ENCODE peak calls at places on chromosomes 7 and 10, in eight cellular contexts. C, R, J, G, V, Y, W and U are unnamed samples.
A peak's percentile ranks its signal among the peaks of the same experiment; 100 is the strongest.

GRCh38 chr10:131811239-131812011 is 89.4 kb upstream of the PPP2R2D start:
- DNase-seq in C (no peak), R (no peak), J (no peak), G (no peak), V (no peak), Y (no peak), W (no peak), U (no peak)

GRCh38 chr7:72546586-72546985 is 134.4 kb upstream of the CALN1 start:
- DNase-seq in C (no peak), R (no peak), J (no peak), G (no peak), V (no peak), Y (no peak), W (no peak), U (no peak)

GRCh38 chr10:58807631-58808024 is 295.0 kb downstream of the BICC1 start:
- DNase-seq in C (no peak), R (peak; percentile 32), J (no peak), G (no peak), V (no peak), Y (no peak), W (no peak), U (peak; percentile 30)

GRCh38 chr10:57314046-57314445 is 953.0 kb upstream of the ZWINT start:
- DNase-seq in C (no peak), R (no peak), J (no peak), G (no peak), V (no peak), Y (no peak), W (no peak), U (no peak)

GRCh38 chr10:6843477-6843876 is 263.4 kb upstream of the PRKCQ start:
- DNase-seq in C (no peak), R (no peak), J (peak; percentile 28), G (no peak), V (no peak), Y (no peak), W (no peak), U (no peak)

GRCh38 chr10:6218692-6219493 is 16.2 kb downstream of the PFKFB3 start:
- DNase-seq in C (peak; percentile 48), R (peak; percentile 74), J (peak; percentile 99), G (no peak), V (no peak), Y (no peak), W (no peak), U (no peak)

GRCh38 chr7:129423700-129424410 is 10.4 kb upstream of the STRIP2 start:
- DNase-seq in C (no peak), R (peak; percentile 10), J (peak; percentile 37), G (no peak), V (no peak), Y (peak; percentile 38), W (no peak), U (no peak)

GRCh38 chr7:118104812-118105441 is 79.0 kb upstream of the LSM8 start:
- DNase-seq in C (peak; percentile 19), R (peak; percentile 19), J (peak; percentile 68), G (no peak), V (no peak), Y (peak; percentile 27), W (no peak), U (no peak)

GRCh38 chr7:99141756-99142726 is 1.9 kb downstream of the SMURF1 start:
- DNase-seq in C (peak; percentile 84), R (peak; percentile 80), J (peak; percentile 61), G (peak; percentile 53), V (peak; percentile 63), Y (peak; percentile 56), W (peak; percentile 59), U (peak; percentile 63)

GRCh38 chr10:21661935-21662334 is 127.9 kb downstream of the MLLT10 start:
- DNase-seq in C (no peak), R (no peak), J (no peak), G (no peak), V (no peak), Y (no peak), W (no peak), U (no peak)

GRCh38 chr10:27252267-27253000 is 11.8 kb upstream of the ACBD5 start:
- DNase-seq in C (peak; percentile 78), R (peak; percentile 29), J (peak; percentile 38), G (peak; percentile 78), V (peak; percentile 85), Y (peak; percentile 65), W (peak; percentile 77), U (no peak)

GRCh38 chr7:29461996-29462395 is 101.6 kb upstream of the PRR15 start:
- DNase-seq in C (no peak), R (no peak), J (no peak), G (no peak), V (no peak), Y (no peak), W (no peak), U (no peak)

GRCh38 chr7:16071246-16071857 is 350.0 kb downstream of the CRPPA start:
- DNase-seq in C (peak; percentile 80), R (peak; percentile 25), J (peak; percentile 79), G (peak; percentile 35), V (no peak), Y (peak; percentile 70), W (no peak), U (no peak)

GRCh38 chr7:16958724-16959123 is 76.9 kb upstream of the AGR3 start:
- DNase-seq in C (no peak), R (no peak), J (no peak), G (no peak), V (no peak), Y (no peak), W (no peak), U (no peak)

GRCh38 chr10:34179280-34179679 is 635.8 kb downstream of the PARD3 start:
- DNase-seq in C (no peak), R (no peak), J (no peak), G (no peak), V (no peak), Y (no peak), W (no peak), U (no peak)
- H3K4me1 ChIP-seq in C (peaks cover 14% of the 10 kb centered on the region), R (peaks cover 3% of the 10 kb centered on the region), J (peaks cover 41% of the 10 kb centered on the region), G (no peaks in the 10 kb centered on the region), V (no peaks in the 10 kb centered on the region), Y (peaks cover 3% of the 10 kb centered on the region), W (no peaks in the 10 kb centered on the region), U (peaks cover 15% of the 10 kb centered on the region)

GRCh38 chr7:179209-179681 is 13.1 kb upstream of the FAM20C start:
- DNase-seq in C (no peak), R (no peak), J (no peak), G (no peak), V (no peak), Y (no peak), W (no peak), U (no peak)

GRCh38 chr7:179948-180694 is 12.2 kb upstream of the FAM20C start:
- DNase-seq in C (no peak), R (no peak), J (no peak), G (no peak), V (no peak), Y (no peak), W (no peak), U (no peak)

GRCh38 chr7:176786-177185 is 15.6 kb upstream of the FAM20C start:
- DNase-seq in C (no peak), R (no peak), J (no peak), G (no peak), V (no peak), Y (no peak), W (no peak), U (no peak)

GRCh38 chr7:175955-176354 is 16.4 kb upstream of the FAM20C start:
- DNase-seq in C (no peak), R (no peak), J (no peak), G (no peak), V (no peak), Y (no peak), W (no peak), U (no peak)

DNA sequence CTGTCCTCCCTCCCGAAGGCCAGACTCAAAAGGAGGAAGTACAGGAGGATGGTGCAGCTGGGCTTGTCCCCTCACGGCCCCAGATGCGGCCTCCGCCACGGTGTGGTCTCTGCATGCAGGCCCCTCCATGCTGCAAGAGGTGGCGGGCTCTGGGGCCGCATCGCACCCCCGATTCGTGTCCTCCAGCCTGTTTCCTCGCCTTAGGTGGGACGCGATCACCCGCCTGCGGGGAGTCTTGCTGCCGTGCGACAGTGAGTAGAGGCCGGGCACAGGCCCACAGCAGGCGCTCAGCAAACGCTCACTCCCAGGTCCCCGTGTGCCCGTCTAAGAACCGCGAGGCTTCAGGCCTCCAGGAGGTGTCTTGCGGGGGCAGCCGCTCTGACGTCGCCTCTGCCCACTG is 13.9 kb upstream of the FAM20C start:
- DNase-seq in C (no peak), R (no peak), J (no peak), G (no peak), V (no peak), Y (no peak), W (no peak), U (no peak)
- H3K27ac ChIP-seq in C (no peak overlapping the region), R (no peak overlapping the region), J (no peak overlapping the region), G (no peak overlapping the region), V (no peak overlapping the region), Y (no peak overlapping the region), W (no peak overlapping the region), U (no peak overlapping the region)

GRCh38 chr7:144997516-144997915 is 161.7 kb upstream of the TPK1 start:
- DNase-seq in C (no peak), R (no peak), J (no peak), G (no peak), V (no peak), Y (no peak), W (no peak), U (no peak)

DNA sequence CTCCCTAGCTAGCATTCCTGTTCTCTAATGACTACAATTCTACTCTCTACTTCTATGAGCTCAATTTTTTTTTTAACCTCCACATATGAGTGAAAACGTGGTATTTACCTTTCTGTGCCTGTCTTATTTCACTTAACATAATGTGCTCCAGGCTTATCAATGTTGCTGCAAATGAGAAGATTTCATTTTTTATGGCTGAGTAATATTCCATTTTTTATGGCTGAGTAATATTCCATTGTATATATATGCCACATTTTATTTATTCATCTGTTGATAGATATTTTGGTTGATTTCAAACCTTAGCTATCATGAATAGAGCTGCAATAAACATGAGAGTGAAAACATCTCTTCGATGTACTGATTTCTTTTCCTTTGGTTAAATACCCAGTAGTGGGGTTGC is 159.6 kb upstream of the TPK1 start:
- DNase-seq in C (no peak), R (no peak), J (no peak), G (no peak), V (no peak), Y (no peak), W (no peak), U (no peak)
- H3K9me3 ChIP-seq in C (no peaks in the 10 kb centered on the region), R (no peaks in the 10 kb centered on the region), J (peaks cover 17% of the 10 kb centered on the region), G (peaks cover 5% of the 10 kb centered on the region), V (peaks cover 19% of the 10 kb centered on the region), Y (peaks cover 2% of the 10 kb centered on the region), W (peaks cover 33% of the 10 kb centered on the region), U (peaks cover 17% of the 10 kb centered on the region)

GRCh38 chr7:74585844-74586243 is 71.7 kb upstream of the GTF2I start:
- DNase-seq in C (no peak), R (no peak), J (no peak), G (no peak), V (no peak), Y (no peak), W (no peak), U (no peak)

GRCh38 chr7:74583630-74584029 is 73.9 kb upstream of the GTF2I start:
- DNase-seq in C (no peak), R (no peak), J (no peak), G (no peak), V (no peak), Y (no peak), W (no peak), U (no peak)

GRCh38 chr7:74586258-74587200 is 71.0 kb upstream of the GTF2I start:
- DNase-seq in C (no peak), R (no peak), J (no peak), G (no peak), V (no peak), Y (no peak), W (no peak), U (no peak)

GRCh38 chr7:74582447-74583039 is 75.0 kb upstream of the GTF2I start:
- DNase-seq in C (no peak), R (no peak), J (no peak), G (no peak), V (no peak), Y (no peak), W (no peak), U (no peak)

GRCh38 chr7:74584160-74584954 is 73.2 kb upstream of the GTF2I start:
- DNase-seq in C (peak; percentile 61), R (no peak), J (no peak), G (no peak), V (no peak), Y (peak; percentile 17), W (no peak), U (no peak)
- H3K4me1 ChIP-seq in C (peaks cover 46% of the 10 kb centered on the region), R (peaks cover 13% of the 10 kb centered on the region), J (no peaks in the 10 kb centered on the region), G (no peaks in the 10 kb centered on the region), V (peaks cover 29% of the 10 kb centered on the region), Y (peaks cover 7% of the 10 kb centered on the region), W (peaks cover 18% of the 10 kb centered on the region), U (peaks cover 40% of the 10 kb centered on the region)